ENCODE peak calls at places on chromosomes 1 and 21, in six cellular contexts. L, O, D, C, N and Z are unnamed samples.

GRCh38 chr21:18741954-18742353 is 338.4 kb upstream of the TMPRSS15 start:
- DNase-seq in D (no peak), L (no peak), C (no peak), N (no peak), O (no peak), Z (no peak)

GRCh38 chr21:33478858-33479678 is 706 bp downstream of the TMEM50B start:
- DNase-seq in D (peak), N (no peak), O (peak), L (peak), C (no peak), Z (no peak)

GRCh38 chr21:34072145-34073031 is 990 bp upstream of the MRPS6 start:
- DNase-seq in L (peak), N (no peak), O (no peak), D (peak), C (no peak), Z (no peak)

GRCh38 chr1:19811206-19811851 is 3.8 kb downstream of the RNF186 start:
- DNase-seq in C (no peak), D (no peak), L (no peak), O (peak), N (no peak), Z (no peak)

GRCh38 chr1:227093309-227093708 is 153.2 kb downstream of the COQ8A start:
- DNase-seq in N (no peak), L (no peak), D (no peak), O (no peak), C (no peak), Z (no peak)

GRCh38 chr21:43864806-43865470 is at the start of gene AGPAT3:
- DNase-seq in C (no peak), L (peak), D (no peak), N (no peak), O (peak), Z (no peak)

GRCh38 chr1:62283361-62283760 is 35.9 kb downstream of the KANK4 start:
- DNase-seq in D (no peak), N (no peak), L (no peak), C (no peak), O (no peak), Z (no peak)

GRCh38 chr1:201702936-201703335 is 126.0 kb upstream of the IPO9 start:
- DNase-seq in O (no peak), L (no peak), D (no peak), N (no peak), C (no peak), Z (no peak)

GRCh38 chr1:48776400-48777218 is at the start of gene BEND5:
- DNase-seq in N (no peak), O (peak), C (peak), L (peak), D (peak), Z (peak)

GRCh38 chr21:28588997-28589396 is 403.7 kb downstream of the LTN1 start:
- DNase-seq in O (no peak), L (no peak), N (no peak), C (no peak), D (no peak), Z (no peak)

GRCh38 chr1:54299037-54299436 is 99.1 kb downstream of the MRPL37 start:
- DNase-seq in O (no peak), N (no peak), D (no peak), C (no peak), L (no peak), Z (no peak)

GRCh38 chr1:222889445-222889844 is 74.6 kb downstream of the DISP1 start:
- DNase-seq in C (no peak), O (no peak), L (no peak), D (no peak), N (no peak), Z (no peak)

GRCh38 chr1:234975122-234975940 is 153.3 kb downstream of the TOMM20 start:
- DNase-seq in O (no peak), N (no peak), C (no peak), L (no peak), D (no peak), Z (no peak)

GRCh38 chr1:78570539-78570938 is 49.7 kb upstream of the IFI44L start:
- DNase-seq in N (no peak), L (no peak), C (no peak), O (no peak), D (no peak), Z (no peak)

GRCh38 chr1:151106891-151107290 is 36.3 kb downstream of the GABPB2 start:
- DNase-seq in N (no peak), O (no peak), C (no peak), D (no peak), L (no peak), Z (no peak)

GRCh38 chr21:36532769-36533467 is 53.0 kb upstream of the CLDN14 start:
- DNase-seq in D (no peak), O (no peak), N (no peak), L (no peak), C (no peak), Z (no peak)

GRCh38 chr1:206693592-206693991 is 8.9 kb downstream of the MAPKAPK2 start:
- DNase-seq in O (no peak), L (no peak), N (peak), C (no peak), D (peak), Z (no peak)

GRCh38 chr21:25281134-25281533 is 326.1 kb downstream of the MRPL39 start:
- DNase-seq in N (no peak), O (no peak), D (no peak), C (no peak), L (no peak), Z (no peak)

GRCh38 chr21:42537106-42537742 is 23.6 kb downstream of the SLC37A1 start:
- DNase-seq in N (no peak), D (no peak), C (no peak), O (no peak), L (no peak), Z (no peak)

GRCh38 chr1:32742956-32743355 is 40.4 kb upstream of the SYNC start:
- DNase-seq in L (no peak), O (no peak), C (no peak), D (no peak), N (no peak), Z (no peak)

GRCh38 chr1:176878750-176879536 is 285.6 kb downstream of the ASTN1 start:
- DNase-seq in N (no peak), O (no peak), L (no peak), C (peak), D (no peak), Z (no peak)